ENCODE peak calls at places on chromosomes 7 and 10, in four cellular contexts. M is activated CD4-positive, alpha-beta T cell treated with anti-CD3 and anti-CD28 coated beads, Interleukin-2, amount 10 ng/mL, durations not matched to agents 7 days and 5 days; F is GM19239; Y is foreskin fibroblast. C is an unnamed sample.

GRCh38 chr10:8910314-8910713 is 855.8 kb downstream of the GATA3 start:
- DNase-seq in M (no peak), F (no peak), Y (no peak), C (no peak)

GRCh38 chr7:34825221-34825620 is 167.2 kb downstream of the NPSR1 start:
- DNase-seq in M (no peak), F (no peak), Y (no peak), C (no peak)

GRCh38 chr7:122556873-122557542 is 141.9 kb downstream of the RNF133 start:
- DNase-seq in M (no peak), F (no peak), Y (no peak), C (no peak)

GRCh38 chr10:688621-689426 is 644 bp downstream of the DIP2C start:
- DNase-seq in M (no peak), F (no peak), Y (peak; percentile 43), C (no peak)

GRCh38 chr7:44881610-44882009 is 3.7 kb downstream of the PURB start:
- DNase-seq in M (no peak), F (no peak), Y (peak; percentile 35), C (no peak)

GRCh38 chr10:110671788-110672579 is 27.8 kb downstream of the RBM20 start:
- DNase-seq in M (peak; percentile 67), F (peak; percentile 78), Y (peak; percentile 57), C (peak; percentile 89)

GRCh38 chr10:110274072-110274627 is 30.6 kb downstream of the SMNDC1 start:
- DNase-seq in M (no peak), F (no peak), Y (no peak), C (peak; percentile 20)

GRCh38 chr10:112713411-112713810 is 236.6 kb upstream of the TCF7L2 start:
- DNase-seq in M (no peak), F (no peak), Y (peak; percentile 64), C (no peak)

GRCh38 chr7:82241371-82241770 is 202.2 kb downstream of the CACNA2D1 start:
- DNase-seq in M (no peak), F (no peak), Y (no peak), C (no peak)

GRCh38 chr7:37853468-37853867 is 5.1 kb downstream of the NME8 start:
- DNase-seq in M (no peak), F (no peak), Y (no peak), C (peak; percentile 21)

GRCh38 chr7:92550194-92550593 is 21.6 kb downstream of the RBM48 start:
- DNase-seq in M (no peak), F (no peak), Y (no peak), C (no peak)